ENCODE peak calls at places on chromosomes 11 and 22, in four cellular contexts. W, V, B and P are unnamed samples.

GRCh38 chr22:27224485-27225364 is 567.3 kb downstream of the MIAT start:
- DNase-seq in W (no peak), B (no peak), V (no peak), P (no peak)

GRCh38 chr22:33332538-33332937 is 274.4 kb upstream of the SYN3 start:
- DNase-seq in B (no peak), W (no peak), V (no peak), P (no peak)

GRCh38 chr22:25111579-25112517 is 87.8 kb upstream of the CRYBB3 start:
- DNase-seq in V (no peak), B (no peak), W (no peak), P (peak)

GRCh38 chr11:75896843-75897419 is 81.9 kb downstream of the UVRAG start:
- DNase-seq in V (peak), B (no peak), W (no peak), P (no peak)

GRCh38 chr22:48483764-48484528 is 1343.7 kb downstream of the BRD1 start:
- DNase-seq in B (no peak), V (no peak), W (no peak), P (peak)

GRCh38 chr11:109641549-109641948 is 219.6 kb downstream of the C11orf87 start:
- DNase-seq in V (no peak), W (no peak), B (no peak), P (no peak)

GRCh38 chr11:26901162-26901561 is 92.8 kb upstream of the FIBIN start:
- DNase-seq in W (no peak), B (no peak), V (no peak), P (no peak)

GRCh38 chr11:33542921-33543320 is 157.7 kb downstream of the C11orf91 start:
- DNase-seq in W (no peak), B (peak), V (peak), P (peak)

GRCh38 chr11:46183819-46184218 is 62.6 kb upstream of the PHF21A start:
- DNase-seq in B (no peak), V (peak), W (no peak), P (no peak)

GRCh38 chr11:125974284-125974683 is 28.4 kb downstream of the VSIG10L2 start:
- DNase-seq in B (no peak), W (no peak), V (no peak), P (no peak)

GRCh38 chr22:37627091-37627490 is 12.4 kb upstream of the SH3BP1 start:
- DNase-seq in B (no peak), W (no peak), V (no peak), P (no peak)

GRCh38 chr11:10441652-10442503 is 13.2 kb upstream of the AMPD3 start:
- DNase-seq in V (no peak), B (peak), W (no peak), P (no peak)

GRCh38 chr22:16819249-16819648 is 6.0 kb downstream of the XKR3 start:
- DNase-seq in B (no peak), W (no peak), V (no peak), P (no peak)

GRCh38 chr11:117827521-117828511 is 3.3 kb upstream of the FXYD2 start:
- DNase-seq in V (no peak), W (no peak), B (no peak), P (peak)

GRCh38 chr22:27195104-27195503 is 537.7 kb downstream of the MIAT start:
- DNase-seq in B (no peak), V (no peak), W (no peak), P (no peak)

GRCh38 chr11:24842308-24842707 is 345.5 kb downstream of the LUZP2 start:
- DNase-seq in B (no peak), W (no peak), V (no peak), P (no peak)

GRCh38 chr11:100563541-100564280 is 123.4 kb upstream of the ARHGAP42 start:
- DNase-seq in V (no peak), B (no peak), W (no peak), P (no peak)

GRCh38 chr22:32617271-32617670 is 142.7 kb downstream of the FBXO7 start:
- DNase-seq in W (no peak), V (no peak), B (no peak), P (no peak)

GRCh38 chr11:134858783-134859480 is 446.9 kb upstream of the B3GAT1 start:
- DNase-seq in V (no peak), B (no peak), W (no peak), P (no peak)

GRCh38 chr11:69957849-69958248 is 120.3 kb upstream of the ANO1 start:
- DNase-seq in B (no peak), W (no peak), V (no peak), P (no peak)

GRCh38 chr11:129384415-129384814 is 8.8 kb downstream of the BARX2 start:
- DNase-seq in B (no peak), V (no peak), W (no peak), P (no peak)

GRCh38 chr11:65181569-65182257 is at the start of gene CAPN1:
- DNase-seq in W (peak), V (peak), B (peak), P (peak)

GRCh38 chr11:46674463-46675287 is 25.7 kb downstream of the ARHGAP1 start:
- DNase-seq in W (no peak), B (no peak), V (no peak), P (no peak)

GRCh38 chr11:120704256-120704750 is 192.8 kb downstream of the GRIK4 start:
- DNase-seq in B (no peak), V (no peak), W (no peak), P (no peak)

GRCh38 chr11:3028808-3029207 is 28.4 kb downstream of the CARS1 start:
- DNase-seq in V (no peak), W (no peak), B (no peak), P (no peak)

GRCh38 chr11:128324531-128325141 is 262.7 kb downstream of the ETS1 start:
- DNase-seq in V (no peak), B (no peak), W (peak), P (no peak)